ENCODE peak calls at places on chromosomes 3 and 15, in nine cellular contexts. One of them, this sample, is unnamed.

GRCh38 chr3:178352300-178353021 is 183.8 kb upstream of the KCNMB2 start:
- DNase-seq in AG04450: peak
- DNase-seq in naive thymus-derived CD4-positive, alpha-beta T cell: no peak
- DNase-seq in upper lobe of right lung: no peak
- DNase-seq in astrocyte of the spinal cord: peak
- DNase-seq in HepG2: no peak
- DNase-seq in endodermal cell: no peak
- DNase-seq in kidney epithelial cell: peak
- DNase-seq in HFF-Myc: peak
- DNase-seq in this sample: peak

GRCh38 chr3:36540898-36541518 is 160.7 kb downstream of the STAC start:
- DNase-seq in HepG2: peak
- DNase-seq in HFF-Myc: no peak
- DNase-seq in endodermal cell: peak
- DNase-seq in AG04450: no peak
- DNase-seq in kidney epithelial cell: no peak
- DNase-seq in upper lobe of right lung: no peak
- DNase-seq in naive thymus-derived CD4-positive, alpha-beta T cell: no peak
- DNase-seq in astrocyte of the spinal cord: peak
- DNase-seq in this sample: peak

GRCh38 chr3:178436773-178437172 is 99.5 kb upstream of the KCNMB2 start:
- DNase-seq in naive thymus-derived CD4-positive, alpha-beta T cell: peak
- DNase-seq in HepG2: no peak
- DNase-seq in kidney epithelial cell: no peak
- DNase-seq in HFF-Myc: no peak
- DNase-seq in AG04450: no peak
- DNase-seq in astrocyte of the spinal cord: peak
- DNase-seq in upper lobe of right lung: no peak
- DNase-seq in endodermal cell: no peak
- DNase-seq in this sample: peak

GRCh38 chr3:196886175-196886574 is 18.5 kb downstream of the SENP5 start:
- DNase-seq in kidney epithelial cell: no peak
- DNase-seq in HepG2: no peak
- DNase-seq in endodermal cell: no peak
- DNase-seq in upper lobe of right lung: no peak
- DNase-seq in HFF-Myc: no peak
- DNase-seq in astrocyte of the spinal cord: no peak
- DNase-seq in naive thymus-derived CD4-positive, alpha-beta T cell: no peak
- DNase-seq in AG04450: no peak
- DNase-seq in this sample: no peak

GRCh38 chr15:24848050-24848449 is 106.7 kb upstream of the SNRPN start:
- DNase-seq in endodermal cell: peak
- DNase-seq in AG04450: no peak
- DNase-seq in HepG2: no peak
- DNase-seq in upper lobe of right lung: no peak
- DNase-seq in astrocyte of the spinal cord: peak
- DNase-seq in HFF-Myc: no peak
- DNase-seq in kidney epithelial cell: no peak
- DNase-seq in naive thymus-derived CD4-positive, alpha-beta T cell: no peak
- DNase-seq in this sample: peak

GRCh38 chr3:24763421-24763820 is 268.8 kb upstream of the THRB start:
- DNase-seq in upper lobe of right lung: no peak
- DNase-seq in HepG2: no peak
- DNase-seq in AG04450: no peak
- DNase-seq in naive thymus-derived CD4-positive, alpha-beta T cell: no peak
- DNase-seq in endodermal cell: no peak
- DNase-seq in astrocyte of the spinal cord: peak
- DNase-seq in kidney epithelial cell: peak
- DNase-seq in HFF-Myc: no peak
- DNase-seq in this sample: no peak

GRCh38 chr3:121757087-121757811 is 7.7 kb upstream of the GOLGB1 start:
- DNase-seq in HFF-Myc: no peak
- DNase-seq in kidney epithelial cell: no peak
- DNase-seq in endodermal cell: no peak
- DNase-seq in upper lobe of right lung: no peak
- DNase-seq in astrocyte of the spinal cord: no peak
- DNase-seq in naive thymus-derived CD4-positive, alpha-beta T cell: no peak
- DNase-seq in AG04450: no peak
- DNase-seq in HepG2: no peak
- DNase-seq in this sample: no peak

GRCh38 chr3:172106989-172107388 is 67.6 kb downstream of the FNDC3B start:
- DNase-seq in HepG2: no peak
- DNase-seq in endodermal cell: no peak
- DNase-seq in astrocyte of the spinal cord: no peak
- DNase-seq in HFF-Myc: no peak
- DNase-seq in naive thymus-derived CD4-positive, alpha-beta T cell: peak
- DNase-seq in kidney epithelial cell: peak
- DNase-seq in AG04450: no peak
- DNase-seq in upper lobe of right lung: peak
- DNase-seq in this sample: no peak

GRCh38 chr3:129448187-129448895 is 8.3 kb downstream of the IFT122 start:
- DNase-seq in kidney epithelial cell: no peak
- DNase-seq in upper lobe of right lung: no peak
- DNase-seq in endodermal cell: peak
- DNase-seq in HFF-Myc: no peak
- DNase-seq in astrocyte of the spinal cord: no peak
- DNase-seq in naive thymus-derived CD4-positive, alpha-beta T cell: no peak
- DNase-seq in AG04450: no peak
- DNase-seq in HepG2: no peak
- DNase-seq in this sample: no peak

GRCh38 chr3:179192542-179192941 is 44.4 kb downstream of the PIK3CA start:
- DNase-seq in astrocyte of the spinal cord: no peak
- DNase-seq in HepG2: no peak
- DNase-seq in naive thymus-derived CD4-positive, alpha-beta T cell: no peak
- DNase-seq in AG04450: no peak
- DNase-seq in upper lobe of right lung: no peak
- DNase-seq in kidney epithelial cell: no peak
- DNase-seq in HFF-Myc: no peak
- DNase-seq in endodermal cell: no peak
- DNase-seq in this sample: no peak

GRCh38 chr3:127671523-127672428 is 976 bp upstream of the ABTB1 start:
- DNase-seq in naive thymus-derived CD4-positive, alpha-beta T cell: peak
- DNase-seq in HFF-Myc: no peak
- DNase-seq in HepG2: no peak
- DNase-seq in astrocyte of the spinal cord: no peak
- DNase-seq in endodermal cell: peak
- DNase-seq in upper lobe of right lung: peak
- DNase-seq in AG04450: no peak
- DNase-seq in kidney epithelial cell: no peak
- DNase-seq in this sample: no peak

GRCh38 chr15:100113351-100114075 is 228.3 kb downstream of the ADAMTS17 start:
- DNase-seq in HepG2: no peak
- DNase-seq in upper lobe of right lung: peak
- DNase-seq in kidney epithelial cell: no peak
- DNase-seq in HFF-Myc: no peak
- DNase-seq in naive thymus-derived CD4-positive, alpha-beta T cell: no peak
- DNase-seq in endodermal cell: no peak
- DNase-seq in astrocyte of the spinal cord: no peak
- DNase-seq in AG04450: no peak
- DNase-seq in this sample: no peak

GRCh38 chr15:100112636-100113305 is 229.0 kb downstream of the ADAMTS17 start:
- DNase-seq in upper lobe of right lung: peak
- DNase-seq in AG04450: no peak
- DNase-seq in kidney epithelial cell: no peak
- DNase-seq in HFF-Myc: no peak
- DNase-seq in HepG2: no peak
- DNase-seq in naive thymus-derived CD4-positive, alpha-beta T cell: no peak
- DNase-seq in endodermal cell: no peak
- DNase-seq in astrocyte of the spinal cord: no peak
- DNase-seq in this sample: no peak

GRCh38 chr15:100115066-100115710 is 226.6 kb downstream of the ADAMTS17 start:
- DNase-seq in astrocyte of the spinal cord: no peak
- DNase-seq in AG04450: no peak
- DNase-seq in kidney epithelial cell: no peak
- DNase-seq in HepG2: no peak
- DNase-seq in HFF-Myc: no peak
- DNase-seq in upper lobe of right lung: peak
- DNase-seq in naive thymus-derived CD4-positive, alpha-beta T cell: no peak
- DNase-seq in endodermal cell: no peak
- DNase-seq in this sample: no peak

GRCh38 chr15:100114526-100114925 is 227.2 kb downstream of the ADAMTS17 start:
- DNase-seq in endodermal cell: no peak
- DNase-seq in HFF-Myc: no peak
- DNase-seq in naive thymus-derived CD4-positive, alpha-beta T cell: no peak
- DNase-seq in upper lobe of right lung: peak
- DNase-seq in HepG2: no peak
- DNase-seq in AG04450: no peak
- DNase-seq in kidney epithelial cell: no peak
- DNase-seq in astrocyte of the spinal cord: peak
- DNase-seq in this sample: no peak

DNA sequence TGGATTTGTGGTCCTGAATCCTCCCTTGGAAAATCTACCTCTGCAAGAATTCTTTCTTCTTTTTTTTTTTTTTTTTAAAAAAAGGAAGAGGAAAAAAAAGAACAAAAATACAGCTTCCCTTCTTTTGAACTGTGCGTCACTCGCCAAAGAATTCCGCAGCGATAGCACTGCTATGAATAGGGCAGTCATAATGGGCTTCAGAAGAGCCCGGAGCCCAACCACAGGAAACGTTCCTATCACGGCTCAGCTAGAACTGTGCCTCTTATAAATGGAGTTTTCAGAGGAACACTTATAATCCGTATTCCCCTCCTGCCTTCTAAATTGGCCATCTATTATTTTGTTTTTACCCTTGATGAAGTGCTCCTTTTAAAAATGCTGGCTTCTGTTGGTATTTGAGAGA is 227.7 kb downstream of the ADAMTS17 start:
- DNase-seq in endodermal cell: no peak
- DNase-seq in HFF-Myc: no peak
- DNase-seq in kidney epithelial cell: peak
- DNase-seq in naive thymus-derived CD4-positive, alpha-beta T cell: no peak
- DNase-seq in HepG2: no peak
- DNase-seq in AG04450: peak
- DNase-seq in upper lobe of right lung: peak
- DNase-seq in astrocyte of the spinal cord: peak
- DNase-seq in this sample: peak
- H3K4me3 ChIP-seq in endodermal cell: no peak
- H3K4me3 ChIP-seq in HFF-Myc: no peak
- H3K4me3 ChIP-seq in kidney epithelial cell: no peak
- H3K4me3 ChIP-seq in naive thymus-derived CD4-positive, alpha-beta T cell: no peak
- H3K4me3 ChIP-seq in HepG2: no peak
- H3K4me3 ChIP-seq in AG04450: peak
- H3K4me3 ChIP-seq in upper lobe of right lung: peak
- H3K4me3 ChIP-seq in astrocyte of the spinal cord: peak
- H3K4me3 ChIP-seq in this sample: peak

GRCh38 chr3:185216587-185216918 is 37.3 kb downstream of the EHHADH start:
- DNase-seq in astrocyte of the spinal cord: peak
- DNase-seq in endodermal cell: peak
- DNase-seq in AG04450: no peak
- DNase-seq in upper lobe of right lung: no peak
- DNase-seq in naive thymus-derived CD4-positive, alpha-beta T cell: no peak
- DNase-seq in HepG2: peak
- DNase-seq in kidney epithelial cell: no peak
- DNase-seq in HFF-Myc: no peak
- DNase-seq in this sample: no peak
- H3K4me3 ChIP-seq in astrocyte of the spinal cord: peak
- H3K4me3 ChIP-seq in endodermal cell: no peak
- H3K4me3 ChIP-seq in AG04450: no peak
- H3K4me3 ChIP-seq in upper lobe of right lung: peak
- H3K4me3 ChIP-seq in naive thymus-derived CD4-positive, alpha-beta T cell: no peak
- H3K4me3 ChIP-seq in HepG2: no peak
- H3K4me3 ChIP-seq in kidney epithelial cell: no peak
- H3K4me3 ChIP-seq in HFF-Myc: no peak
- H3K4me3 ChIP-seq in this sample: peak

GRCh38 chr3:17983106-17983505 is 240.7 kb upstream of the TBC1D5 start:
- DNase-seq in endodermal cell: no peak
- DNase-seq in HepG2: no peak
- DNase-seq in HFF-Myc: no peak
- DNase-seq in astrocyte of the spinal cord: no peak
- DNase-seq in upper lobe of right lung: no peak
- DNase-seq in naive thymus-derived CD4-positive, alpha-beta T cell: no peak
- DNase-seq in kidney epithelial cell: no peak
- DNase-seq in AG04450: no peak
- DNase-seq in this sample: no peak
- H3K4me3 ChIP-seq in endodermal cell: no peak
- H3K4me3 ChIP-seq in HepG2: no peak
- H3K4me3 ChIP-seq in HFF-Myc: no peak
- H3K4me3 ChIP-seq in astrocyte of the spinal cord: no peak
- H3K4me3 ChIP-seq in upper lobe of right lung: no peak
- H3K4me3 ChIP-seq in naive thymus-derived CD4-positive, alpha-beta T cell: no peak
- H3K4me3 ChIP-seq in kidney epithelial cell: no peak
- H3K4me3 ChIP-seq in AG04450: no peak
- H3K4me3 ChIP-seq in this sample: no peak

DNA sequence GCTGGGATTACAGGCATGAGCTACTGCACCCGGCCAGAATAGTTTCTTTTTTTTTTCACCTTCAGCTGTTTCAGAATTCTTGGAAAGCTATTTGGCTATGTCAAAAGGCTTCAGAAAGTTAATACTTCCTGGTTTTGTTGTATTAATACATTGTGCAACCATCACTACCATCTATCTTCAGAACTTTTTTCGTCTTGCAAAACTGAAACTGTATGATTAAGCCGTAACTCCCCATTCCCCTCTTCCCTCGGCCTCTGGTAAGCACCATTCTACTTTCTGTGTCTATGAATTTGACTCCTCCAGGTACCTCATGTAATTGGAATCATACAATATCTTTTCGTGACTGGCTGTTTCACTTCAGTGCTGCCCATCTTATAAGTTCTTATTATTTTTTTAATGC is 5.1 kb upstream of the NOX5 start:
- DNase-seq in HepG2: no peak
- DNase-seq in kidney epithelial cell: no peak
- DNase-seq in naive thymus-derived CD4-positive, alpha-beta T cell: no peak
- DNase-seq in astrocyte of the spinal cord: no peak
- DNase-seq in upper lobe of right lung: no peak
- DNase-seq in HFF-Myc: no peak
- DNase-seq in endodermal cell: no peak
- DNase-seq in AG04450: no peak
- DNase-seq in this sample: no peak
- H3K4me3 ChIP-seq in HepG2: no peak
- H3K4me3 ChIP-seq in kidney epithelial cell: no peak
- H3K4me3 ChIP-seq in naive thymus-derived CD4-positive, alpha-beta T cell: no peak
- H3K4me3 ChIP-seq in astrocyte of the spinal cord: no peak
- H3K4me3 ChIP-seq in upper lobe of right lung: no peak
- H3K4me3 ChIP-seq in HFF-Myc: no peak
- H3K4me3 ChIP-seq in endodermal cell: no peak
- H3K4me3 ChIP-seq in AG04450: no peak
- H3K4me3 ChIP-seq in this sample: no peak

This sample was measured in astrocyte of the cerebellum.